ENCODE peak calls at places on chromosomes 11 and 22, in seven cellular contexts. P is BE2C, M is fibroblast of pulmonary artery, C is A549, W is astrocyte of the spinal cord, Y is cardiac fibroblast, L is lower lobe of right lung. E is an unnamed sample.

GRCh38 chr11:133271206-133271605 is 261.1 kb downstream of the OPCML start:
- DNase-seq in C (no peak), M (no peak), Y (no peak), L (no peak), P (no peak), W (no peak), E (no peak)

GRCh38 chr11:5153574-5154431 is 754 bp downstream of the OR52A1 start:
- DNase-seq in M (no peak), P (no peak), Y (no peak), L (no peak), C (no peak), W (no peak), E (no peak)

GRCh38 chr11:113201055-113201818 is 113.1 kb upstream of the TTC12 start:
- DNase-seq in C (no peak), P (peak; percentile 79), M (no peak), W (no peak), Y (no peak), L (no peak), E (no peak)

GRCh38 chr11:78961938-78962701 is 387.5 kb upstream of the NARS2 start:
- DNase-seq in Y (peak; percentile 46), M (peak; percentile 28), W (peak; percentile 71), C (no peak), P (peak; percentile 93), L (no peak), E (no peak)

GRCh38 chr22:39646614-39647210 is 76.2 kb downstream of the CACNA1I start:
- DNase-seq in W (no peak), P (peak; percentile 67), L (no peak), C (no peak), Y (no peak), M (no peak), E (no peak)

GRCh38 chr11:70159612-70160570 is 43.2 kb upstream of the FADD start:
- DNase-seq in C (peak; percentile 82), L (no peak), P (no peak), Y (peak; percentile 21), M (peak; percentile 8), W (peak; percentile 42), E (no peak)

GRCh38 chr11:65188486-65188885 is 6.8 kb downstream of the CAPN1 start:
- DNase-seq in Y (no peak), M (no peak), W (no peak), P (no peak), C (no peak), L (no peak), E (no peak)

GRCh38 chr11:7353100-7353499 is 101.4 kb downstream of the SYT9 start:
- DNase-seq in W (no peak), Y (peak; percentile 30), M (peak; percentile 22), L (peak; percentile 20), C (peak; percentile 29), P (peak; percentile 22), E (peak; percentile 16)

GRCh38 chr11:112364962-112365481 is 104.4 kb upstream of the PLET1 start:
- DNase-seq in Y (peak; percentile 63), M (peak; percentile 76), C (no peak), L (no peak), P (peak; percentile 59), W (peak; percentile 88), E (peak; percentile 99)

GRCh38 chr11:27237641-27238040 is 125.4 kb downstream of the CCDC34 start:
- DNase-seq in Y (no peak), P (no peak), M (no peak), L (no peak), C (no peak), W (no peak), E (peak; percentile 46)

GRCh38 chr22:23393721-23394320 is 186.3 kb downstream of the IGLL1 start:
- DNase-seq in C (no peak), M (no peak), Y (no peak), P (no peak), L (peak; percentile 43), W (no peak), E (no peak)

GRCh38 chr22:49300241-49300640 is 527.4 kb downstream of the BRD1 start:
- DNase-seq in L (no peak), Y (no peak), W (no peak), P (no peak), M (no peak), C (no peak), E (no peak)

GRCh38 chr11:36411202-36411640 is 98.9 kb downstream of the TRAF6 start:
- DNase-seq in L (peak; percentile 60), W (no peak), P (no peak), M (peak; percentile 38), Y (no peak), C (no peak), E (no peak)

GRCh38 chr11:88494857-88495256 is 157.3 kb upstream of the CTSC start:
- DNase-seq in W (no peak), Y (peak; percentile 24), P (no peak), C (no peak), M (no peak), L (no peak), E (no peak)

GRCh38 chr22:45358127-45358526 is 48.4 kb downstream of the FAM118A start:
- DNase-seq in P (no peak), W (no peak), M (peak; percentile 21), L (no peak), Y (peak; percentile 55), C (no peak), E (no peak)

GRCh38 chr11:34830035-34830434 is 86.1 kb downstream of the APIP start:
- DNase-seq in Y (no peak), M (no peak), C (no peak), L (no peak), W (peak; percentile 8), P (no peak), E (no peak)

GRCh38 chr11:66085071-66085470 is 15.0 kb downstream of the PACS1 start:
- DNase-seq in M (no peak), Y (peak; percentile 38), W (no peak), P (no peak), L (no peak), C (no peak), E (no peak)

DNA sequence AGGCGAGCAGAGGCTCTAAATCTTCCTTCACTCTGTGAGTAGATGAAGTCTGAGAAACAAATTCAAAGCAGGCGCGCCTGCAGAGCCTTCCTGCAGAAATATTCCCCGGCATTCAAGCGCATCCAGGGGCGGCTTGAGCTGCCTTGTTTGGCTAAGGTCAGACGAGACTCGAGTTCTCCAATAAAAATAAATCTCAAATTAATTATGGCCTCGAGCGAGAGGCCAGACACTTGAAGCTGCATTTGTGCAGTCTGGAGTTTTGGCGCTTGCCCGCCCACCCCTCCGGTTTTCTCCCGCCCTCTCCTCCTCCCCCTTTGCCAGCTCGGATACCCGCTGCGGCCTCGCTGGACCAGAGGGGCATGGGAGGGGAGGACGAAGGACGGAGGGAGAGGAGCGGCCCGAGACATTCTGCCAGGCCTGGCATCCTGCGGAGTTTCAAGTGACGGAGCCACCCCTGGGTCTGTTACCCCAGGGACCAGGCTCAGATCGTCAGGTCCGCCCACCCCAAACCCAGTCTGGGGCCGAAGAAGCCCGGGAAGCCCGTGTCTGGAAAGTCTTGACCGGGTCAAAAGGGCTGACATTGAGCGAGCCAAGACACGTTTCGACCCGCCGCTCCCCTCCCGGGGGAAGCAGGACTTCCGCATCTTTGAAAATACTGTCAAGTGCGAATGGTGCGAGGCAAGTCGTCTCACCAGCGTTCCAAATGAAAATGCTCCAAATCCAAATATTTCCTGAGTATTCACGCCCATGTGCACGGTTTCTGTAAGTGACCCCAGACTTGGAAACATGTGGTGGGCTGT is 3.7 kb upstream of the FLI1 start:
- DNase-seq in P (no peak), Y (no peak), M (no peak), L (peak; percentile 48), W (peak; percentile 29), C (no peak), E (no peak)
- H3K4me3 ChIP-seq in P (no peak overlapping the region), Y (no peak overlapping the region), M (no peak overlapping the region), L (peak overlapping the region; percentile 17), W (peak overlapping the region; percentile 7), C (no peak overlapping the region), E (peak overlapping the region; percentile 15)

DNA sequence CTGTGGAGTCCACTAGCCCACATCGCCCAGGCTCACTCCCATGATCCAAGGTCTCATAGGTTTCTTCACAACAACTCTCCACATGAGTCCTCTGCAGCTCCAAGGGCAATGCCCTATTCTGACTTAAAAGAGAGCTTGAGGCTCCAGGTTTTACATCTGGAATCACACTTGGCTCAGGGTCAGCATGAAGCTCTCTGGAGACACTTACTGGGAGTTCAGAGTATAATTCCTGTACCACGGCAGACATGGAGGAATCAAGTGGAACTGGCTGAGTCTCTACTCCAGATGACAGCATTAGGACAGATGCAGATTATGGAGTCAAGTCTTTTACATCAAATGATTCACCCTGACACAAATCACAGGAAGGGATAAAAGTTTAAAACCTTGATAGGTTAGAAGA is 11.4 kb downstream of the PRR14L start:
- DNase-seq in C (no peak), L (no peak), P (no peak), M (peak; percentile 23), W (no peak), Y (peak; percentile 22), E (no peak)
- TF ChIP-seq CTCF in C (no peak), L (no peak), P (peak; percentile 3), M (no peak), W (no peak), Y (no peak), E (no peak)

DNA sequence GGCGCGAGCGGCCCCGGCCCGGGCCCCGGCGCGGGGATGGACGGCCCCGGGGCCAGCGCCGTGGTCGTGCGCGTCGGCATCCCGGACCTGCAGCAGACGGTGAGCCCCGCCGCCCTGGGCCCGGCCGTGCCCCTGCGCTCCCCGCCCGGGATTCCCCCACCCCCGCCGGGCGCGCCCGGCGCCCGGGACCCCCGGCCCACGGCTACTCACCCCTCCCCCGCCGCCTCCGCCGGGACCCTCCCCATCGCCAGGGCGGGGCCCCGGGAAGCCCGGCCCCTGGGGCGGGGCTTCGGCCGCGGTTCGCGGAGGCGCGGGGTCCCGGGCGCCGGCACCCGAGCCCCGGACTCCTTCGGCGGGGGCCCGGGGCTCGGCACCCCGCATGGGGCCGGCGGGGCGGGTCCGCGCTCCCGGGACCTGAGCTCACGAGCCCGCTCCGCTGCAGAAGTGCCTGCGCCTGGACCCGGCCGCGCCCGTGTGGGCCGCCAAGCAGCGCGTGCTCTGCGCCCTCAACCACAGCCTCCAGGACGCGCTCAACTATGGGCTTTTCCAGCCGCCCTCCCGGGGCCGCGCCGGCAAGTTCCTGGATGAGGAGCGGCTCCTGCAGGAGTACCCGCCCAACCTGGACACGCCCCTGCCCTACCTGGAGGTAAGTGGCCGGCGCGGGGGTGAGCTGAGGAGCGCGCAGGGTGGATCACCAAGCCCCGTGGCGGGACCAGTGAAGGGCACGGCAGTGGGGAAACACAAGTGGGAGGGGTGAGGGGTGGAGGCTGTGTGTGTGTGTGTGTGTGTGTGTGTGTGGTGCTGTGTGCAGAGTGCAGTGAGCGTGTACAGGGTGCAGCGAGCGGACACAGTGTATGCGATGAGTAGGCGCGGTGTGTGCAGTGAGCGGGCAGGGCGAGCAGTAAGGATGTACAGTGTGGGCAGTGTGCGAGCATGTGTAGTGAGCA is 2.3 kb downstream of the SHANK3 start:
- DNase-seq in L (peak; percentile 86), W (no peak), M (no peak), Y (no peak), C (no peak), P (peak; percentile 50), E (peak; percentile 16)
- H3K4me3 ChIP-seq in L (peak overlapping the region; percentile 58), W (peak overlapping the region; percentile 12), M (peak overlapping the region; percentile 34), Y (peak overlapping the region; percentile 50), C (peak overlapping the region; percentile 58), P (no peak overlapping the region), E (peak overlapping the region; percentile 29)

DNA sequence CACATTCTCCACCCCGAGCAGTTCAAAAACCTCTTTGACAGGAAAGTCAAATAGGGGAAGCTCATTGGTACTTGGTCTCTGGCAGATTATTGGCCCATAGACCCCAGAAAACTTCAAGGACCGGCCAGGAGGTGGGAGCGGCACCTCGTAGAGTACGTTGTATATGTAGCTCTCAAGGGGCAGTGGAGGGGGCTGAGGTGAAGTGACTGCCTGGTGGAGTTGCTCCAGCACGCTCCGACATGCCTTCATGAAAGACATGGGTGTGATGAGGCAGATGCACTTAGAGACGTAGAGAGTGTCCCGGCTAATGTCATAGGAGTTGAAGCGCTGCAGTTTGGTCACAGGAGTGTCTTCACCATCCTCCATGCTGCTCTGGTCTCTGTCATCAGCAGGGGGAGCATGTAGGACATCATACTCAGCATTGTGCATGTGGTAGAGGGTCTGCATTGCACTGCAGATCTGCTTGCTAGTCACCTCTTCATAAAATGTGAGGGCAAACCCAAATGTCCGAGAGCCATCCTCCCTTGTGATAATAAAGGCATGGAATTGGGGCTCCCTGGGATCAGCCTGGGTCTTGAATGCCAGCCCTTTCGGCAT is 61.3 kb downstream of the DENND5A start:
- DNase-seq in M (no peak), W (no peak), Y (no peak), P (no peak), C (no peak), L (no peak), E (no peak)
- TF ChIP-seq CTCF in M (peak; percentile 15), W (no peak), Y (no peak), P (peak; percentile 35), C (no peak), L (no peak), E (peak; percentile 30)

E was measured in fibroblast of villous mesenchyme.